ENCODE peak calls at places on chromosome 18, in six cellular contexts. Y, W, L, B, F and X are unnamed samples.

GRCh38 chr18:25057491-25058050 is 294.4 kb downstream of the ZNF521 start:
- DNase-seq in F (no peak), Y (no peak), L (no peak), W (no peak), B (no peak), X (no peak)

GRCh38 chr18:35999925-36000324 is 27.4 kb downstream of the RMP24 start:
- DNase-seq in W (no peak), Y (no peak), B (no peak), L (peak; percentile 7), F (no peak), X (no peak)

GRCh38 chr18:58044370-58045264 is 591 bp downstream of the NEDD4L start:
- DNase-seq in Y (no peak), F (no peak), W (peak; percentile 40), B (peak; percentile 5), L (peak; percentile 58), X (no peak)

GRCh38 chr18:12113999-12114646 is 20.5 kb downstream of the ANKRD62 start:
- DNase-seq in F (no peak), W (no peak), B (no peak), Y (no peak), L (no peak), X (no peak)

GRCh38 chr18:73503326-73503725 is 635.5 kb upstream of the NETO1 start:
- DNase-seq in W (no peak), F (no peak), B (no peak), Y (no peak), L (no peak), X (no peak)

GRCh38 chr18:26073742-26074141 is 16.7 kb downstream of the SS18 start:
- DNase-seq in L (no peak), Y (no peak), F (no peak), B (no peak), W (no peak), X (no peak)

GRCh38 chr18:38981382-38981781 is 1415.8 kb upstream of the CELF4 start:
- DNase-seq in L (no peak), W (no peak), B (no peak), F (no peak), Y (no peak), X (no peak)

GRCh38 chr18:25019086-25019860 is 332.7 kb downstream of the ZNF521 start:
- DNase-seq in Y (no peak), W (no peak), F (no peak), B (no peak), L (no peak), X (no peak)

GRCh38 chr18:6960656-6961055 is 156.9 kb downstream of the LAMA1 start:
- DNase-seq in F (no peak), W (no peak), L (no peak), B (no peak), Y (peak; percentile 81), X (no peak)

GRCh38 chr18:54806526-54806925 is 21.8 kb upstream of the RAB27B start:
- DNase-seq in F (no peak), L (no peak), Y (no peak), W (no peak), B (no peak), X (no peak)

GRCh38 chr18:38635706-38636105 is 1070.1 kb upstream of the CELF4 start:
- DNase-seq in Y (no peak), W (no peak), L (no peak), B (peak; percentile 19), F (no peak), X (no peak)

GRCh38 chr18:28181616-28182015 is 4.7 kb upstream of the CDH2 start:
- DNase-seq in Y (no peak), W (no peak), L (no peak), F (no peak), B (no peak), X (no peak)

GRCh38 chr18:50627594-50628542 is 68.0 kb downstream of the MAPK4 start:
- DNase-seq in Y (no peak), W (no peak), B (no peak), F (no peak), L (no peak), X (no peak)

GRCh38 chr18:58505181-58505580 is 123.7 kb downstream of the ALPK2 start:
- DNase-seq in Y (no peak), F (no peak), L (no peak), B (no peak), W (peak; percentile 6), X (no peak)

GRCh38 chr18:76494541-76495403 is at the start of gene ZNF516:
- DNase-seq in W (peak; percentile 70), L (peak; percentile 64), B (no peak), F (no peak), Y (no peak), X (peak; percentile 66)

GRCh38 chr18:44840053-44840826 is 159.6 kb downstream of the SETBP1 start:
- DNase-seq in W (no peak), Y (no peak), F (no peak), L (no peak), B (peak; percentile 34), X (no peak)

GRCh38 chr18:42141439-42141838 is 186.4 kb downstream of the PIK3C3 start:
- DNase-seq in W (no peak), F (no peak), L (peak; percentile 31), B (no peak), Y (no peak), X (no peak)

GRCh38 chr18:75931079-75931478 is 503.6 kb upstream of the SMIM21 start:
- DNase-seq in L (no peak), Y (no peak), B (no peak), F (no peak), W (no peak), X (no peak)

GRCh38 chr18:52392160-52392559 is 52.2 kb downstream of the DCC start:
- DNase-seq in Y (no peak), B (no peak), F (no peak), L (peak; percentile 84), W (no peak), X (no peak)

GRCh38 chr18:5543036-5543671 is 643 bp downstream of the EPB41L3 start:
- DNase-seq in W (no peak), L (no peak), Y (no peak), F (no peak), B (no peak), X (peak; percentile 31)

GRCh38 chr18:44680271-44681038 is at the start of gene SETBP1:
- DNase-seq in Y (peak; percentile 58), W (peak; percentile 45), F (no peak), L (peak; percentile 60), B (peak; percentile 70), X (peak; percentile 78)

GRCh38 chr18:5238371-5238758 is 41.3 kb upstream of the AKAIN1 start:
- DNase-seq in B (peak; percentile 10), F (no peak), L (peak; percentile 29), W (peak; percentile 60), Y (no peak), X (peak; percentile 47)

DNA sequence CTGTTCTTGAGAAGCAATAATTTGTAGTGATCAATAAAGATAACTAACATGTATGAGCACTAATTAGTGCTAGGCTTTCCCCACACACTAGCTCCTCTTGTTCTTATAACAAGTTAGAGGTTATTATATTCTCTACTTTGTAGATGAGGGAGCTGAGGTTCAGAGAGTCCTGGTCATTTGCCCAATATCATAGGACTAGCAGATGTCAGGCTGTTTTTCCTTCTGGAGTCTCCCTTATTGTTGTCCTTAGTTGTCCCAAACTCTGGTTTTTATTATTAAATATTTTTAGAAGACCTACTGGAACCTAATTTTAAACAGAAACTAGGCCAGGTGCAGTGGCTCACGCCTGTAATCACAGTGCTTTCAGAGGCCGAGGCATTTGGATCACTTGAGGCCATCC is 16.5 kb upstream of the TTC39C start:
- DNase-seq in B (no peak), L (no peak), F (no peak), W (no peak), Y (no peak), X (no peak)
- TF ChIP-seq CTCF in B (no peak), L (no peak), F (no peak), W (no peak), Y (no peak), X (no peak)

GRCh38 chr18:13526519-13526918 is 199.8 kb downstream of the FAM210A start:
- DNase-seq in Y (no peak), W (no peak), L (no peak), B (no peak), F (no peak), X (no peak)
- TF ChIP-seq CTCF in Y (no peak), W (no peak), L (no peak), B (no peak), F (no peak), X (no peak)

GRCh38 chr18:3653859-3654441 is 204.0 kb downstream of the TGIF1 start:
- DNase-seq in F (no peak), L (no peak), B (no peak), W (no peak), Y (no peak), X (no peak)

GRCh38 chr18:3654442-3655253 is 204.7 kb downstream of the TGIF1 start:
- DNase-seq in B (no peak), F (no peak), Y (no peak), L (no peak), W (no peak), X (no peak)

GRCh38 chr18:3653263-3653858 is 203.4 kb downstream of the TGIF1 start:
- DNase-seq in W (no peak), L (no peak), F (no peak), B (no peak), Y (no peak), X (no peak)

GRCh38 chr18:3651266-3651665 is 201.3 kb downstream of the TGIF1 start:
- DNase-seq in B (no peak), L (no peak), F (no peak), W (no peak), Y (no peak), X (no peak)

GRCh38 chr18:3652380-3653262 is 202.6 kb downstream of the TGIF1 start:
- DNase-seq in W (no peak), L (peak; percentile 87), B (peak; percentile 58), F (peak; percentile 92), Y (peak; percentile 100), X (no peak)
- TF ChIP-seq CTCF in W (no peak), L (no peak), B (no peak), F (peak; percentile 33), Y (no peak), X (no peak)

GRCh38 chr18:56562479-56562878 is 75.9 kb downstream of the TXNL1 start:
- DNase-seq in Y (no peak), W (no peak), B (no peak), F (no peak), L (no peak), X (no peak)

GRCh38 chr18:56565596-56566355 is 72.6 kb downstream of the TXNL1 start:
- DNase-seq in F (peak; percentile 72), W (no peak), Y (no peak), L (no peak), B (no peak), X (no peak)

GRCh38 chr18:56565059-56565458 is 73.3 kb downstream of the TXNL1 start:
- DNase-seq in W (no peak), L (no peak), F (no peak), B (no peak), Y (no peak), X (no peak)

GRCh38 chr18:56560992-56561391 is 77.4 kb downstream of the TXNL1 start:
- DNase-seq in B (no peak), W (no peak), L (no peak), F (no peak), Y (no peak), X (no peak)

GRCh38 chr18:56563568-56563967 is 74.8 kb downstream of the TXNL1 start:
- DNase-seq in F (no peak), B (no peak), Y (no peak), W (peak; percentile 1), L (no peak), X (no peak)
- TF ChIP-seq CTCF in F (peak; percentile 2), B (no peak), Y (peak; percentile 20), W (peak; percentile 22), L (peak; percentile 38), X (peak; percentile 27)

GRCh38 chr18:9017170-9017899 is 85.2 kb upstream of the NDUFV2 start:
- DNase-seq in F (peak; percentile 68), B (peak; percentile 59), L (peak; percentile 31), W (peak; percentile 41), Y (peak; percentile 69), X (peak; percentile 79)
- TF ChIP-seq CTCF in F (no peak), B (no peak), L (no peak), W (no peak), Y (no peak), X (no peak)

GRCh38 chr18:2258954-2259353 is 312.4 kb downstream of the METTL4 start:
- DNase-seq in B (no peak), Y (no peak), F (no peak), L (no peak), W (no peak), X (no peak)
- TF ChIP-seq CTCF in B (no peak), Y (no peak), F (no peak), L (no peak), W (no peak), X (no peak)